ENCODE peak calls at places on chromosomes 1 and 21, in eight cellular contexts. L, G, B, V, J, E, D and T are unnamed samples. For H3K4me1, the result is how much of the 10 kb centered on the place peaks cover.

GRCh38 chr1:246246430-246246829 is 260.6 kb downstream of the SMYD3 start:
- DNase-seq in L (no peak), G (no peak), B (no peak), V (no peak), J (no peak), E (no peak), D (peak), T (no peak)

GRCh38 chr1:196407358-196408041 is 200.7 kb downstream of the KCNT2 start:
- DNase-seq in L (no peak), G (no peak), B (no peak), V (no peak), J (no peak), E (no peak), D (peak), T (no peak)

GRCh38 chr1:39992229-39992628 is 37.3 kb downstream of the MFSD2A start:
- DNase-seq in L (no peak), G (no peak), B (no peak), V (no peak), J (no peak), E (no peak), D (no peak), T (no peak)

GRCh38 chr1:205284420-205285144 is 37.0 kb downstream of the NUAK2 start:
- DNase-seq in L (peak), G (peak), B (peak), V (peak), J (peak), E (peak), D (peak), T (peak)

GRCh38 chr21:34008618-34009017 is 64.8 kb upstream of the MRPS6 start:
- DNase-seq in L (no peak), G (no peak), B (no peak), V (no peak), J (no peak), E (no peak), D (no peak), T (no peak)

GRCh38 chr1:30533796-30534550 is 189.4 kb downstream of the MATN1 start:
- DNase-seq in L (no peak), G (no peak), B (no peak), V (no peak), J (peak), E (peak), D (no peak), T (peak)

GRCh38 chr21:33230518-33231324 is 983 bp downstream of the IFNAR2 start:
- DNase-seq in L (peak), G (peak), B (peak), V (peak), J (no peak), E (no peak), D (peak), T (peak)

GRCh38 chr1:19374402-19374801 is 62.3 kb downstream of the SLC66A1 start:
- DNase-seq in L (no peak), G (no peak), B (no peak), V (no peak), J (no peak), E (no peak), D (no peak), T (no peak)

GRCh38 chr1:178958491-178958890 is 67.2 kb upstream of the FAM20B start:
- DNase-seq in L (no peak), G (no peak), B (no peak), V (no peak), J (no peak), E (no peak), D (no peak), T (no peak)

GRCh38 chr1:89957063-89957462 is 37.8 kb upstream of the ZNF326 start:
- DNase-seq in L (no peak), G (no peak), B (no peak), V (no peak), J (no peak), E (no peak), D (no peak), T (no peak)

GRCh38 chr1:245085508-245086095 is 69.2 kb upstream of the KIF26B start:
- DNase-seq in L (no peak), G (no peak), B (no peak), V (no peak), J (no peak), E (no peak), D (peak), T (no peak)

GRCh38 chr1:182617075-182617429 is 12.9 kb upstream of the RGS16 start:
- DNase-seq in L (no peak), G (no peak), B (no peak), V (no peak), J (no peak), E (no peak), D (no peak), T (no peak)

GRCh38 chr1:35452086-35452485 is 105.1 kb downstream of the KIAA0319L start:
- DNase-seq in L (peak), G (no peak), B (peak), V (no peak), J (peak), E (peak), D (peak), T (peak)
- H3K4me1 ChIP-seq in L (under half), G (under half), B (under half), V (half or more), J (under half), E (under half), D (under half), T (under half)

GRCh38 chr1:26723013-26723991 is 27.5 kb downstream of the ARID1A start:
- DNase-seq in L (peak), G (peak), B (peak), V (peak), J (peak), E (peak), D (peak), T (peak)

GRCh38 chr1:26724118-26724517 is 28.3 kb downstream of the ARID1A start:
- DNase-seq in L (no peak), G (no peak), B (no peak), V (no peak), J (no peak), E (no peak), D (no peak), T (no peak)

GRCh38 chr1:26721669-26722355 is 26.0 kb downstream of the ARID1A start:
- DNase-seq in L (no peak), G (no peak), B (no peak), V (no peak), J (no peak), E (no peak), D (no peak), T (no peak)

GRCh38 chr1:26726784-26727183 is 31.0 kb downstream of the ARID1A start:
- DNase-seq in L (no peak), G (no peak), B (no peak), V (no peak), J (no peak), E (no peak), D (no peak), T (no peak)

GRCh38 chr1:26724938-26725337 is 29.1 kb downstream of the ARID1A start:
- DNase-seq in L (no peak), G (no peak), B (no peak), V (no peak), J (no peak), E (no peak), D (no peak), T (no peak)
- H3K4me1 ChIP-seq in L (under half), G (half or more), B (under half), V (half or more), J (half or more), E (half or more), D (under half), T (under half)

GRCh38 chr1:94514095-94514727 is 27.3 kb downstream of the F3 start:
- DNase-seq in L (peak), G (no peak), B (no peak), V (no peak), J (no peak), E (no peak), D (peak), T (no peak)
- H3K4me1 ChIP-seq in L (under half), G (under half), B (under half), V (under half), J (under half), E (under half), D (under half), T (under half)

GRCh38 chr1:1024421-1025415 is 4.8 kb downstream of the AGRN start:
- DNase-seq in L (no peak), G (no peak), B (peak), V (peak), J (peak), E (no peak), D (no peak), T (no peak)

GRCh38 chr1:1023700-1024099 is 3.8 kb downstream of the AGRN start:
- DNase-seq in L (no peak), G (no peak), B (peak), V (no peak), J (no peak), E (no peak), D (no peak), T (no peak)

GRCh38 chr1:1022322-1023090 is 2.6 kb downstream of the AGRN start:
- DNase-seq in L (no peak), G (no peak), B (peak), V (no peak), J (no peak), E (no peak), D (no peak), T (no peak)

GRCh38 chr1:1027723-1028266 is 7.9 kb downstream of the AGRN start:
- DNase-seq in L (no peak), G (no peak), B (no peak), V (no peak), J (no peak), E (no peak), D (no peak), T (no peak)

DNA sequence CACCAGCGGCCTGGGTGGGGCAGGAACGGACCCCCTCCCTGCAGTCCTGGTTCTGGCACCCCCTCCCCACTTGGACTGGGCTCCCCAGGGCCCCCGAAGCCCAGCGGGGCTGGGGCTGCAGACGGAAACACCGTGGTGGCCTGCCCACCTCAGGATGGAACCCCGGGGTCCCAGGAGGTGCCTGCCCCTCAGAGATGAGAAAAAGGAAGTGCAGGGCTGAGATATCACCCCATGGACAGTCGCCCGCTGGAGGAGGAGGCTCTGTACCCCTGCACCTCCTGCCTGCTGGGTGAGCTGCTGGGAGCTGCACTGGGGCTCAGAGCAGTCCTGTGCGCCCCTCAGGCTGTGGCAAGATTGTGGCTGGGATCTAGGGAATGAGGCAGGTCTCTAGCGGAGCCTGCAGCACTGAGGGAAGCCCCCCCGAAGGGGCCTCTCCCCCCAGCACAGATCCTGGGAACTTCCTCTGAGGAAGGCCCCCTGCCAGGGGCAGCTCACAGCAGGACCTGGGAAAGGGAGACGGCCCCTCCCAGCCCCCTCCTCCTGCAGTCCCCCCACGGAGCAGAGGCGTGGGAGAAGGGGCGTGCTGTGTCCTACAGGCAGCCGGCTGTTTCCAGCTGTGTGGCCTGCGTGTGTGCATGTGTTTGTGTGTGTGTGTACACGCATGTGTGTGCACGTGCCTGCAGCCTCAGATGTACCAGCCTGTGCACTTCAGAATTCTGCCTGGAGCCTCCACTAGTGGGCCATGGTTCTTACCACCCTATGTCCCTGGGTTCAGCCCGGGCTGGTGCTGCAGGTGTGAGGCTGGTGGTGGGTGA is 6.9 kb downstream of the AGRN start:
- DNase-seq in L (no peak), G (no peak), B (no peak), V (no peak), J (no peak), E (no peak), D (no peak), T (no peak)
- H3K4me1 ChIP-seq in L (under half), G (under half), B (under half), V (half or more), J (under half), E (under half), D (under half), T (under half)

DNA sequence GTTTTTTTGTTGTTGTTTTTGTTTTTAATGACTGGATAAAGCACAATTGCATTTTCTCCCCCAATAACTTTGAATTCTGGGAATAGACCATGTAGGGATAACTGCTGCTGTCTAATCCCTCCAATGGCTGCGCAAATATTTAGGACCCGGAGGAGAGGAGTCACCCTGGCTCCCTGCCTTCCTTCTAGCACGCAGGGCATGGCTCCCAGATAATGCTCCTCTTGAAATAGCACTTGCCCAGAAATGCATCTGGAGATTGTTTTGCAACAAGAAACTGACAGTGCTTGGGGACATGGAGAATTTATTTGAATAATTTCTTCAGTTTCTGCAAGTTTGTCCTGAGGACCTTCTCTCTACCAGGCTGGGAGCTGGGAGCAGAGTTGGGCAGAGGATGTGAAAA is 83.5 kb downstream of the MAN1C1 start:
- DNase-seq in L (peak), G (no peak), B (peak), V (no peak), J (no peak), E (no peak), D (peak), T (peak)
- H3K4me1 ChIP-seq in L (under half), G (under half), B (under half), V (under half), J (under half), E (half or more), D (under half), T (under half)

DNA sequence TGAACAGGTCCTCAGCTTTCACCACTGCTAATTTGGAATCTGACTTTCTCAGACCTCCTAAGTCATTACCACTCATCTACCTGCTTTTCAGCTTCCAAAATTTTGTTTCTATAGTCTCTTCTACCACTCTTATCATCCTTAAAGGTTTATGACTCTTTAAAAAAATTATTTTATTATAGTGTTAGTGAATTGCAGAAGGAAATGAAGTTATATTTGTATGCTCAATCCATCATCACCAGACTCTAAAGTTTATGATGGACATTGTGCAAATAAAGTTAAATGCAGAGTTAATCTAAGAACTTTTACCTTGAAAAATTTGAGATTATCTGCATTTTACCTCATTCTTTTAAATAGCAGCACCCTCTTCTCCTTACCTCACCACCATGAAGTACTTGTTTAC is 14.6 kb downstream of the CDC42BPA start:
- DNase-seq in L (no peak), G (no peak), B (no peak), V (no peak), J (no peak), E (no peak), D (no peak), T (no peak)
- H3K4me1 ChIP-seq in L (under half), G (under half), B (under half), V (under half), J (under half), E (under half), D (under half), T (under half)

DNA sequence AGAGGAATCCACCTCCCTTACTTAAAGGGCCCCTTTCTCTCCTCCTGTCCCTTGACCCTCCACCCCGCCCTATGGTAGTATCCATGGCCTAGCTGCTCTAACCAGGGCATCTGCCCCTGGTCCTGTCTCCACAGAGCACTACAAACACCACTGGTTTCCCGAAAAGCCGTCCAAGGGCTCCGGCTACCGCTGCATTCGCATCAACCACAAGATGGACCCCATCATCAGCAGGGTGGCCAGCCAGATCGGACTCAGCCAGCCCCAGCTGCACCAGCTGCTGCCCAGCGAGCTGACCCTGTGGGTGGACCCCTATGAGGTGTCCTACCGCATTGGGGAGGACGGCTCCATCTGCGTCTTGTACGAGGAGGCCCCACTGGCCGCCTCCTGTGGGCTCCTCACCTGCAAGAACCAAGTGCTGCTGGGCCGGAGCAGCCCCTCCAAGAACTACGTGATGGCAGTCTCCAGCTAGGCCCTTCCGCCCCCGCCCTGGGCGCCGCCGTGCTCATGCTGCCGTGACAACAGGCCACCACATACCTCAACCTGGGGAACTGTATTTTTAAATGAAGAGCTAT is 1.7 kb downstream of the BTG2 start:
- DNase-seq in L (peak), G (peak), B (peak), V (peak), J (peak), E (no peak), D (no peak), T (no peak)
- H3K4me1 ChIP-seq in L (under half), G (under half), B (under half), V (half or more), J (under half), E (under half), D (under half), T (under half)

GRCh38 chr1:10687142-10687715 is 109.2 kb downstream of the CASZ1 start:
- DNase-seq in L (peak), G (no peak), B (no peak), V (peak), J (peak), E (no peak), D (no peak), T (no peak)
- H3K4me1 ChIP-seq in L (under half), G (half or more), B (under half), V (half or more), J (half or more), E (half or more), D (under half), T (under half)